ENCODE peak calls at places on chromosomes 1 and 21, in ten cellular contexts. K is NAMALWA, R is left lobe of liver, Q is naive B cell, Z is AG04450, B is SW480, O is astrocyte, P is cardiac fibroblast, H is EH, M is dorsolateral prefrontal cortex. X is an unnamed sample.

GRCh38 chr1:100184536-100184935 is 6.5 kb upstream of the LRRC39 start:
- DNase-seq in K (peak; percentile 32), R (no peak), P (no peak), B (no peak), O (no peak), Z (no peak), H (no peak), Q (peak; percentile 66), M (no peak), X (no peak)

GRCh38 chr21:34187935-34188334 is 114.6 kb downstream of the MRPS6 start:
- DNase-seq in P (peak; percentile 50), O (peak; percentile 81), R (no peak), K (no peak), B (no peak), Z (no peak), M (no peak), Q (no peak), H (peak; percentile 27), X (no peak)

GRCh38 chr1:195462646-195463045 is 1145.6 kb downstream of the KCNT2 start:
- DNase-seq in R (no peak), M (no peak), B (no peak), Z (no peak), Q (no peak), K (no peak), O (peak; percentile 8), P (no peak), H (peak; percentile 66), X (no peak)

GRCh38 chr1:54711536-54711935 is 4.1 kb upstream of the TTC4 start:
- DNase-seq in Z (no peak), P (no peak), B (no peak), R (no peak), M (no peak), K (no peak), Q (no peak), O (no peak), H (no peak), X (no peak)

GRCh38 chr21:31075844-31076243 is 37.6 kb upstream of the KRTAP19-8 start:
- DNase-seq in Z (no peak), P (no peak), R (no peak), M (no peak), B (no peak), Q (no peak), K (no peak), O (no peak), H (no peak), X (no peak)

GRCh38 chr1:228267962-228268890 is 60.4 kb downstream of the OBSCN start:
- DNase-seq in Z (no peak), H (no peak), M (no peak), K (no peak), O (no peak), Q (no peak), B (no peak), P (no peak), R (no peak), X (no peak)

GRCh38 chr1:22452401-22452963 is 831 bp downstream of the ZBTB40 start:
- DNase-seq in P (peak; percentile 65), O (peak; percentile 44), B (peak; percentile 14), Q (no peak), H (peak; percentile 57), M (no peak), R (peak; percentile 59), Z (no peak), K (peak; percentile 65), X (peak; percentile 59)

GRCh38 chr21:38351961-38352521 is 95.2 kb downstream of the KCNJ15 start:
- DNase-seq in B (peak; percentile 19), K (peak; percentile 25), P (peak; percentile 74), M (no peak), Z (peak; percentile 67), O (peak; percentile 93), Q (no peak), R (no peak), H (peak; percentile 92), X (peak; percentile 83)

GRCh38 chr1:111592389-111593361 is 26.9 kb upstream of the RAP1A start:
- DNase-seq in K (peak; percentile 54), M (peak; percentile 71), Q (peak; percentile 52), O (peak; percentile 95), Z (peak; percentile 55), P (peak; percentile 92), B (peak; percentile 88), H (peak; percentile 89), R (peak; percentile 57), X (peak; percentile 87)

GRCh38 chr1:27522860-27523665 is 33.1 kb upstream of the WASF2 start:
- DNase-seq in O (no peak), M (no peak), P (peak; percentile 59), Z (no peak), K (peak; percentile 61), Q (no peak), R (no peak), H (peak; percentile 42), B (no peak), X (peak; percentile 41)

GRCh38 chr21:34693192-34693810 is 24.5 kb downstream of the CLIC6 start:
- DNase-seq in B (peak; percentile 74), K (peak; percentile 71), H (peak; percentile 78), Z (peak; percentile 39), P (peak; percentile 84), Q (peak; percentile 36), O (peak; percentile 63), R (no peak), M (no peak), X (peak; percentile 76)

GRCh38 chr1:25624155-25624554 is 7.6 kb downstream of the MAN1C1 start:
- DNase-seq in H (no peak), K (no peak), B (no peak), Z (no peak), O (no peak), R (no peak), Q (no peak), M (no peak), P (no peak), X (no peak)

GRCh38 chr1:209250970-209251636 is 332.4 kb upstream of the CAMK1G start:
- DNase-seq in Q (no peak), M (no peak), O (peak; percentile 22), K (no peak), H (no peak), Z (no peak), R (no peak), P (no peak), B (no peak), X (no peak)

GRCh38 chr1:67590329-67590728 is 94.7 kb upstream of the GADD45A start:
- DNase-seq in H (peak; percentile 83), R (no peak), Z (no peak), M (no peak), O (peak; percentile 18), P (peak; percentile 86), B (no peak), K (no peak), Q (no peak), X (peak; percentile 89)

GRCh38 chr1:162040657-162041056 is 17.0 kb upstream of the OLFML2B start:
- DNase-seq in K (peak; percentile 51), Q (no peak), M (no peak), B (peak; percentile 12), O (no peak), P (peak; percentile 66), R (no peak), Z (no peak), H (peak; percentile 53), X (peak; percentile 64)

GRCh38 chr1:177442580-177442979 is 271.8 kb downstream of the BRINP2 start:
- DNase-seq in Q (no peak), H (no peak), M (no peak), Z (no peak), R (no peak), B (no peak), K (no peak), O (no peak), P (no peak), X (no peak)

X was measured in dermis blood vessel endothelial cell.